ENCODE peak calls at places on chromosomes 7 and 10, in six cellular contexts. Z is sigmoid colon; O is CD8-positive, alpha-beta memory T cell; R is dorsolateral prefrontal cortex; C is effector memory CD4-positive, alpha-beta T cell; N is cardiac muscle cell. B is an unnamed sample.

GRCh38 chr10:89659185-89660131 is 14.4 kb upstream of the PANK1 start:
- DNase-seq in Z (no peak), O (no peak), R (no peak), C (no peak), N (no peak), B (peak)

GRCh38 chr7:108026116-108026515 is 23.2 kb upstream of the LAMB1 start:
- DNase-seq in Z (no peak), O (no peak), R (no peak), C (no peak), N (no peak), B (no peak)

GRCh38 chr10:119677126-119677525 is 25.9 kb downstream of the BAG3 start:
- DNase-seq in Z (no peak), O (no peak), R (no peak), C (no peak), N (no peak), B (no peak)

GRCh38 chr10:102267748-102268147 is 22.4 kb downstream of the GBF1 start:
- DNase-seq in Z (no peak), O (no peak), R (no peak), C (no peak), N (no peak), B (peak)

GRCh38 chr10:37384923-37385322 is 259.5 kb downstream of the ANKRD30A start:
- DNase-seq in Z (no peak), O (no peak), R (no peak), C (no peak), N (no peak), B (no peak)

GRCh38 chr7:51471199-51472016 is 154.8 kb upstream of the COBL start:
- DNase-seq in Z (no peak), O (no peak), R (peak), C (no peak), N (no peak), B (no peak)

GRCh38 chr7:27248911-27249723 is 6.5 kb downstream of the EVX1 start:
- DNase-seq in Z (no peak), O (no peak), R (no peak), C (no peak), N (no peak), B (no peak)

GRCh38 chr10:58237014-58237830 is 30.5 kb downstream of the IPMK start:
- DNase-seq in Z (no peak), O (no peak), R (no peak), C (no peak), N (no peak), B (peak)

GRCh38 chr10:126439947-126440346 is 51.7 kb upstream of the ADAM12 start:
- DNase-seq in Z (no peak), O (no peak), R (no peak), C (no peak), N (no peak), B (no peak)

GRCh38 chr7:90760892-90761291 is 164.8 kb downstream of the CDK14 start:
- DNase-seq in Z (no peak), O (no peak), R (no peak), C (no peak), N (no peak), B (peak)

GRCh38 chr10:100826983-100827818 is 81.8 kb downstream of the PAX2 start:
- DNase-seq in Z (peak), O (no peak), R (peak), C (no peak), N (peak), B (no peak)

GRCh38 chr10:120666311-120666710 is 184.9 kb upstream of the WDR11 start:
- DNase-seq in Z (no peak), O (no peak), R (no peak), C (no peak), N (no peak), B (no peak)

GRCh38 chr7:96499532-96499931 is 177.6 kb upstream of the SLC25A13 start:
- DNase-seq in Z (no peak), O (no peak), R (no peak), C (no peak), N (no peak), B (no peak)

GRCh38 chr7:137129025-137129424 is 214.5 kb downstream of the PTN start:
- DNase-seq in Z (no peak), O (no peak), R (no peak), C (no peak), N (no peak), B (no peak)
- H3K4me3 ChIP-seq in Z (no peak), O (no peak), R (no peak), C (no peak), N (no peak), B (no peak)

GRCh38 chr7:30430777-30431176 is 47.8 kb downstream of the NOD1 start:
- DNase-seq in Z (peak), O (no peak), R (no peak), C (no peak), N (peak), B (no peak)
- H3K4me3 ChIP-seq in Z (no peak), O (no peak), R (no peak), C (no peak), N (no peak), B (no peak)

GRCh38 chr10:93476756-93477155 is 5.4 kb downstream of the MYOF start:
- DNase-seq in Z (no peak), O (no peak), R (no peak), C (no peak), N (no peak), B (no peak)

GRCh38 chr10:93475871-93476270 is 6.3 kb downstream of the MYOF start:
- DNase-seq in Z (no peak), O (no peak), R (no peak), C (no peak), N (no peak), B (peak)

GRCh38 chr10:93481931-93482834 is at the start of gene MYOF:
- DNase-seq in Z (peak), O (no peak), R (no peak), C (no peak), N (peak), B (peak)

GRCh38 chr10:93481213-93481930 is 762 bp downstream of the MYOF start:
- DNase-seq in Z (peak), O (no peak), R (no peak), C (no peak), N (no peak), B (no peak)

GRCh38 chr10:93478873-93479272 is 3.3 kb downstream of the MYOF start:
- DNase-seq in Z (peak), O (no peak), R (no peak), C (no peak), N (no peak), B (no peak)
- H3K4me3 ChIP-seq in Z (no peak), O (no peak), R (no peak), C (no peak), N (no peak), B (peak)

GRCh38 chr10:682931-683447 is 6.5 kb downstream of the DIP2C start:
- DNase-seq in Z (no peak), O (no peak), R (no peak), C (no peak), N (no peak), B (no peak)
- H3K4me3 ChIP-seq in Z (no peak), O (no peak), R (peak), C (no peak), N (no peak), B (peak)

GRCh38 chr7:22356855-22357310 is at the start of gene RAPGEF5:
- DNase-seq in Z (no peak), O (no peak), R (peak), C (no peak), N (peak), B (peak)

GRCh38 chr7:22354462-22354861 is 2.5 kb downstream of the RAPGEF5 start:
- DNase-seq in Z (no peak), O (no peak), R (no peak), C (no peak), N (no peak), B (no peak)

GRCh38 chr7:22355620-22356009 is 1.3 kb downstream of the RAPGEF5 start:
- DNase-seq in Z (no peak), O (no peak), R (no peak), C (no peak), N (no peak), B (no peak)

GRCh38 chr7:22357311-22358175 is 589 bp upstream of the RAPGEF5 start:
- DNase-seq in Z (no peak), O (no peak), R (no peak), C (no peak), N (peak), B (peak)

GRCh38 chr7:22356010-22356854 is 722 bp downstream of the RAPGEF5 start:
- DNase-seq in Z (no peak), O (no peak), R (peak), C (no peak), N (peak), B (no peak)
- H3K4me3 ChIP-seq in Z (no peak), O (no peak), R (peak), C (no peak), N (peak), B (no peak)

GRCh38 chr7:128167791-128168666 is 73.0 kb upstream of the LEP start:
- DNase-seq in Z (no peak), O (no peak), R (no peak), C (no peak), N (no peak), B (no peak)
- H3K4me3 ChIP-seq in Z (no peak), O (peak), R (peak), C (peak), N (peak), B (no peak)

GRCh38 chr7:149355390-149356048 is 93.5 kb downstream of the ZNF783 start:
- DNase-seq in Z (no peak), O (no peak), R (no peak), C (no peak), N (peak), B (no peak)
- H3K4me3 ChIP-seq in Z (no peak), O (no peak), R (no peak), C (no peak), N (no peak), B (no peak)

DNA sequence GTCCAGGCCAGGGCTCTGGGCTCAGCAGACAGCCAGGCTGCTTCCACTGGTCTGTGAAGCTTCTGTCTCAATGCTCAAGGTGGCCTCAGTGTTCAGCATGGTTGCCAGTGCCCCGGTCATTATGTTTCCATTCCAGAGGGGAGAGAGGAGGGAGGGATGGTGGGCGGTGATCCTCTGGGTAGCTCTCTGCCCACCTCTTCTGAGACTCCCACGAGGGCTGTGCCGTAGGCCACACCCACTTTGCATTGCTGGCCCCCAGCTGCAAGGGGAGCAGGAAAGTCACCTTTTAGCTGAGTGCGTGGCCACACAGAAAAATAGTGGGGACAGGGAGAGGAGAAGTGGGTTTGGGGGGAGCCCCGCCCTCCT is 42.5 kb downstream of the FOXK1 start:
- DNase-seq in Z (no peak), O (no peak), R (no peak), C (no peak), N (no peak), B (peak)
- H3K4me3 ChIP-seq in Z (peak), O (peak), R (peak), C (peak), N (no peak), B (peak)